ENCODE peak calls at places on chromosomes 3 and 15, in five cellular contexts. S, K, C, W and T are unnamed samples.

GRCh38 chr15:63539517-63539916 is 35.1 kb downstream of the USP3 start:
- DNase-seq in S (no peak), K (no peak), C (no peak), W (peak), T (no peak)

GRCh38 chr15:63018639-63019038 is 23.9 kb upstream of the TPM1 start:
- DNase-seq in S (no peak), K (peak), C (peak), W (no peak), T (peak)

GRCh38 chr3:52891164-52891563 is 6.2 kb downstream of the STIMATE start:
- DNase-seq in S (no peak), K (no peak), C (no peak), W (no peak), T (no peak)

GRCh38 chr3:83011471-83011870 is 1250.0 kb upstream of the GBE1 start:
- DNase-seq in S (no peak), K (peak), C (peak), W (no peak), T (no peak)

GRCh38 chr3:101261506-101261905 is 58.9 kb downstream of the IMPG2 start:
- DNase-seq in S (no peak), K (peak), C (no peak), W (no peak), T (peak)

GRCh38 chr15:78619022-78619950 is 1.5 kb downstream of the CHRNA3 start:
- DNase-seq in S (no peak), K (no peak), C (no peak), W (no peak), T (no peak)

GRCh38 chr3:49519266-49519665 is 35.0 kb upstream of the BSN start:
- DNase-seq in S (no peak), K (no peak), C (no peak), W (no peak), T (peak)

GRCh38 chr3:18389108-18389733 is 35.9 kb downstream of the SATB1 start:
- DNase-seq in S (peak), K (peak), C (peak), W (peak), T (peak)

GRCh38 chr3:13420817-13421755 is 964 bp upstream of the NUP210 start:
- DNase-seq in S (peak), K (no peak), C (no peak), W (no peak), T (no peak)

GRCh38 chr3:20832963-20833362 is 647.0 kb upstream of the SGO1 start:
- DNase-seq in S (peak), K (no peak), C (no peak), W (no peak), T (no peak)

GRCh38 chr3:186287723-186288122 is 74.3 kb downstream of the DGKG start:
- DNase-seq in S (no peak), K (peak), C (peak), W (no peak), T (peak)

GRCh38 chr3:3765661-3766060 is 33.6 kb upstream of the LRRN1 start:
- DNase-seq in S (no peak), K (no peak), C (no peak), W (no peak), T (no peak)

GRCh38 chr3:33884204-33884561 is 85.8 kb downstream of the PDCD6IP start:
- DNase-seq in S (no peak), K (peak), C (no peak), W (peak), T (peak)

GRCh38 chr3:23094890-23095462 is 108.2 kb upstream of the UBE2E2 start:
- DNase-seq in S (no peak), K (peak), C (peak), W (peak), T (peak)

GRCh38 chr3:177770821-177771220 is 573.5 kb upstream of the TBL1XR1 start:
- DNase-seq in S (no peak), K (peak), C (peak), W (no peak), T (peak)

GRCh38 chr15:46413799-46414198 is 779.0 kb downstream of the SQOR start:
- DNase-seq in S (no peak), K (peak), C (peak), W (no peak), T (no peak)

GRCh38 chr15:56160966-56161365 is 82.7 kb downstream of the RFX7 start:
- DNase-seq in S (no peak), K (peak), C (no peak), W (no peak), T (peak)

GRCh38 chr3:5235655-5236054 is 48.1 kb downstream of the EDEM1 start:
- DNase-seq in S (no peak), K (no peak), C (no peak), W (no peak), T (no peak)

GRCh38 chr15:32029409-32029861 is 880 bp upstream of the CHRNA7 start:
- DNase-seq in S (no peak), K (no peak), C (no peak), W (peak), T (no peak)

GRCh38 chr3:13025090-13025489 is 48.1 kb downstream of the IQSEC1 start:
- DNase-seq in S (no peak), K (peak), C (peak), W (no peak), T (peak)

GRCh38 chr3:10351013-10351735 is 30.3 kb upstream of the SEC13 start:
- DNase-seq in S (no peak), K (no peak), C (no peak), W (no peak), T (no peak)

GRCh38 chr3:116285781-116286180 is 159.5 kb downstream of the LSAMP start:
- DNase-seq in S (no peak), K (no peak), C (no peak), W (no peak), T (no peak)

GRCh38 chr3:40207796-40208195 is 101.7 kb upstream of the EIF1B start:
- DNase-seq in S (no peak), K (peak), C (peak), W (no peak), T (peak)

GRCh38 chr15:99132122-99132521 is 27.2 kb downstream of the SYNM start:
- DNase-seq in S (no peak), K (no peak), C (no peak), W (no peak), T (no peak)

GRCh38 chr3:51710631-51711351 is 3.9 kb downstream of the GRM2 start:
- DNase-seq in S (peak), K (no peak), C (no peak), W (no peak), T (no peak)

GRCh38 chr3:13583251-13584180 is 34.6 kb downstream of the FBLN2 start:
- DNase-seq in S (no peak), K (no peak), C (no peak), W (no peak), T (no peak)

GRCh38 chr15:80152896-80153876 is at the start of gene FAH:
- DNase-seq in S (peak), K (peak), C (peak), W (peak), T (peak)

GRCh38 chr15:62981071-62981470 is 61.5 kb upstream of the TPM1 start:
- DNase-seq in S (no peak), K (no peak), C (no peak), W (no peak), T (no peak)

GRCh38 chr3:129984124-129984523 is 9.6 kb downstream of the TRH start:
- DNase-seq in S (no peak), K (no peak), C (no peak), W (no peak), T (peak)

GRCh38 chr3:136955813-136956212 is 2.0 kb upstream of the IL20RB start:
- DNase-seq in S (no peak), K (peak), C (peak), W (peak), T (peak)

GRCh38 chr3:195250473-195251251 is 20.3 kb downstream of the XXYLT1 start:
- DNase-seq in S (peak), K (peak), C (no peak), W (peak), T (peak)

DNA sequence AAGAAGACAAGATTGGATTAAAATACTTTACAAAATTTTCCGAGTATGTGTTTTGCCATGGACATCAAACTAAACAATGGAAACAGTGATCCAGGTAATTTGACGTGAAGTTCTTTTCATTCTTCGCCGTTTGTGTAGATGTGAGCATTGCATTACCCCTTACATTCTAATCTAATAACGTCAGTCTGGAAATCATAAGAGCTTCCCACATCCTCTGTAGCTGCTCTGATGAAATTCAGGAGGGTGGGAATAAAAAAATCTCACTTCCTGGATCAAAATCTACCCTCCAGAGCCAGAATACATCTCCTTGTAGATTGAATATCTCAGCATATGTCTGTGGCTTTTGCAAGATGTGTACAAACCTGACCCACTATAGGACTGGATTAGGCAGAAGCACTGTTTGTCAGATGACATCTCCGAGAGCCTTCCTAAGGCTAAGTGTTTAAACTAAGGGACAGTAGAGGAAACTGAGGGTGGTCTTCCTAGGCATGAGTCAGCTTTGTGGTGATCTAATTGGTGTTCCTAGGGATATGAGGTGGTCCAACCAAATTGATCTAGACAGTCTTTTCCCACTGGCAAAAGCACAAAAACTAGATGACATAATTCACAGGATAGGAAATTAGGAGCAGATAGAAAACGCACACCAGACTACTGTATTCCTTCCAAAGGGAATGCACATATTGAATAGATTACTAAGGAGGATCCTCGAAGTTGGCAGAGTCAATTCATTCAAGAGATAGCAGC is 216.2 kb upstream of the LRTM1 start:
- DNase-seq in S (no peak), K (peak), C (no peak), W (no peak), T (peak)
- H3K4me3 ChIP-seq in S (no peak), K (peak), C (no peak), W (no peak), T (no peak)

DNA sequence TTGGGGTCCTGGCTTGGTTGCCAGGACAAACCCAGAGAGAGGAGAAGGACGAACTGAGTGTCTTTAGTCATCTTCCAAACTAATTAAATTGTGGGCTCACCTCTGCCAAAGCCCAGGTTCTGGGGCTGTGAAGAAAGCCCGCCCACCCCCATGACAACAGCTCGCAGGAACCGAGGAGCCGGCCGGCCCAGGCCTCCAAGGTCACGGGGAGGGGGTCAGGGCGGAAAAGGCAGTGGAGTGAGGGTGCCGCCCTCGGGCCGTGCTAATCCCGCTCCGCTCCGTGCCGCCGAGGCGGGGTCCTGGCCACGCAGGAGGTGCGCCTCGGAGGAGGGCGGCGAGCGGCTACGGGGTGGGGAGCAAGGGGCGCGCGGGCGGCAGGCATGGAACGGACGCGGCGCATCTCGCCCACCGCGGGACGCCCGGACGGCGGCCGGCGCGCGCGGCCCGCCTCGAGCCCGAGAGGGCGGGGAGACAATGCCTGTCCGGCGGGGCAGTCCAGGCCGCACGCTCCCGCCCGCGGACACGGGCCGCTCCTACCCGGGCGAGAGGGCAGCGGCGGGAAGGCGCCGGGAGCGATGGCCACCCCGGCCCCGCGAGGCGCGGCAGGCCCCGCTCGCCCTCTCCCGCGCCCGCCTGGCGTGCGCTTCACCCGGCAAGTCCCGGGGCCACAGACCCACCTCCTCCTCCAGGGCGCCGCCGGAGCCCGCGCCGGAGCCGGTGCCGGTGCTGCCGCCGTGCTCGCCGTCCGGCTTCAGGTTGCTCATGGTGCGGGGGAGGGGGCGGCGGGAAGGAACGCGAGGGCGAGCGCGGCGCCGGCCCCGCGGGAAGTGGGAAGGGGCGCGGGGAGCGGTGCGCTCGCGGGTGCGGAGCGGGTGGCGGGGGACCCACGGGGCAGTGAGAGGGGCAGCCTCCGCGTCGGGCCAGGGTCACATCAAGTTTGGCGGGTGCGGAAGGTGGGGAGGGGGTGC is 549 bp downstream of the RBPMS2 start:
- DNase-seq in S (no peak), K (no peak), C (no peak), W (peak), T (no peak)
- H3K4me3 ChIP-seq in S (no peak), K (peak), C (peak), W (peak), T (peak)

DNA sequence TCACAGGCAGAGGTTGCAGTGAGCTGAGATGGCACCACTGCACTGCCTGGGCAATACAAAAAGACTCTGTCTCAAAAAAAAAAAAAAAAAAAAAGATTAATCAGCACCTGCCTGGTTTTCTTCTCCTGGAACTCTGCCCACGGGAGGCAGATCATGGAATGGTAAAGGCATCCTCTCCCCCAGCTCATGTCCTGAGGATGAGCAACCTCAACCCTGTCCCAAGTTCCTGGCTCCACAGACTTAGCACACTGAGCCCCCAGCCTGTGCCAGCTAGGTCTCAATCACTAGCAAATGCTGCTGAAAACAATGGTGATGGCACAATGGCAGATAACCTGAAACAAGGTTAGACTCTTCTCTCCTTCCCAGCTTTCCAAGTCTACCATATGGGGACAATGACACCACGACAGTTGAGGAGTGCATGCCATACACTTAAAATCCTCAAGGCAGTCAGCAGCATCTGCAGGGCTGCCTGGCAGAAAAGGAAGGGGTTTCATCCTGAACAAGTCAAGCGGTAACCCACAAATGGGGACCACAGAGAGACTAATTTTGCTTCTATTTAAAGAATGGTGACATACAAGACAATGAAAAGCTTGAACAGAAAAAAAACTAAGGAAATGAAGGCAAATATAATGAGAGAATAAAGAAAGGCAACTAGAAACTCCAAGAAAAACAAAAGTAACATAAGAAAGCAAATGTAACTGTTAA is 4.8 kb downstream of the CLN6 start:
- DNase-seq in S (peak), K (no peak), C (no peak), W (no peak), T (no peak)
- H3K4me3 ChIP-seq in S (peak), K (no peak), C (no peak), W (no peak), T (no peak)

GRCh38 chr3:85785766-85786165 is 827.0 kb downstream of the CADM2 start:
- DNase-seq in S (no peak), K (peak), C (peak), W (peak), T (no peak)
- H3K4me3 ChIP-seq in S (no peak), K (no peak), C (no peak), W (no peak), T (no peak)